ENCODE peak calls at places on chromosomes 5 and 9, in seven cellular contexts. M, Y, J, Q, U, V and E are unnamed samples.

GRCh38 chr5:148962761-148963324 is 100.0 kb downstream of the SH3TC2 start:
- DNase-seq in M (no peak), Y (no peak), J (no peak), Q (no peak), U (no peak), V (no peak), E (no peak)

GRCh38 chr5:67059747-67060490 is 136.7 kb downstream of the CD180 start:
- DNase-seq in M (no peak), Y (no peak), J (peak), Q (no peak), U (no peak), V (no peak), E (no peak)

GRCh38 chr9:115213777-115214428 is 95.9 kb upstream of the TNC start:
- DNase-seq in M (no peak), Y (peak), J (peak), Q (no peak), U (peak), V (no peak), E (peak)

GRCh38 chr5:82467006-82467561 is 188.9 kb upstream of the RPS23 start:
- DNase-seq in M (no peak), Y (no peak), J (peak), Q (no peak), U (peak), V (no peak), E (no peak)

GRCh38 chr5:35404701-35405100 is 174.4 kb upstream of the PRLR start:
- DNase-seq in M (no peak), Y (no peak), J (no peak), Q (no peak), U (no peak), V (no peak), E (no peak)

GRCh38 chr9:33884856-33885701 is 68.1 kb downstream of the UBE2R2 start:
- DNase-seq in M (no peak), Y (peak), J (peak), Q (no peak), U (no peak), V (no peak), E (peak)

GRCh38 chr9:33249087-33249657 is 9.2 kb downstream of the SPINK4 start:
- DNase-seq in M (no peak), Y (no peak), J (no peak), Q (no peak), U (no peak), V (no peak), E (no peak)

GRCh38 chr5:145848854-145849253 is 13.7 kb upstream of the PRELID2 start:
- DNase-seq in M (no peak), Y (no peak), J (peak), Q (no peak), U (no peak), V (no peak), E (no peak)

GRCh38 chr5:166354277-166354676 is 1937.2 kb upstream of the WWC1 start:
- DNase-seq in M (no peak), Y (no peak), J (no peak), Q (no peak), U (no peak), V (no peak), E (no peak)

GRCh38 chr5:52582313-52582712 is 205.4 kb upstream of the ITGA1 start:
- DNase-seq in M (no peak), Y (no peak), J (no peak), Q (no peak), U (no peak), V (no peak), E (no peak)

GRCh38 chr9:16689352-16689938 is 181.0 kb downstream of the BNC2 start:
- DNase-seq in M (peak), Y (no peak), J (peak), Q (no peak), U (no peak), V (no peak), E (no peak)

GRCh38 chr5:157855404-157855994 is 3.4 kb downstream of the CLINT1 start:
- DNase-seq in M (no peak), Y (peak), J (peak), Q (no peak), U (peak), V (peak), E (peak)

GRCh38 chr9:128421474-128422010 is 885 bp downstream of the CERCAM start:
- DNase-seq in M (peak), Y (peak), J (no peak), Q (no peak), U (peak), V (no peak), E (no peak)

GRCh38 chr5:131810510-131811249 is 13.9 kb upstream of the FNIP1 start:
- DNase-seq in M (no peak), Y (no peak), J (peak), Q (no peak), U (no peak), V (peak), E (peak)

GRCh38 chr5:67267522-67268232 is 71.1 kb upstream of the CD180 start:
- DNase-seq in M (peak), Y (no peak), J (no peak), Q (no peak), U (peak), V (no peak), E (no peak)

GRCh38 chr9:114426046-114426948 is 38.5 kb upstream of the AKNA start:
- DNase-seq in M (no peak), Y (no peak), J (no peak), Q (no peak), U (no peak), V (no peak), E (no peak)

GRCh38 chr5:156686816-156687215 is 163.3 kb upstream of the PPP1R2B start:
- DNase-seq in M (no peak), Y (no peak), J (no peak), Q (no peak), U (no peak), V (no peak), E (no peak)

GRCh38 chr5:16886366-16886736 is 49.7 kb downstream of the MYO10 start:
- DNase-seq in M (no peak), Y (no peak), J (peak), Q (no peak), U (peak), V (no peak), E (no peak)

GRCh38 chr5:83404182-83404712 is 67.3 kb upstream of the VCAN start:
- DNase-seq in M (no peak), Y (no peak), J (no peak), Q (no peak), U (no peak), V (no peak), E (no peak)

GRCh38 chr9:137607141-137607857 is 1.8 kb downstream of the ARRDC1 start:
- DNase-seq in M (no peak), Y (peak), J (no peak), Q (no peak), U (no peak), V (no peak), E (peak)

GRCh38 chr5:140178082-140178410 is 3.1 kb downstream of the CYSTM1 start:
- DNase-seq in M (no peak), Y (no peak), J (no peak), Q (no peak), U (no peak), V (no peak), E (no peak)

GRCh38 chr9:137682431-137682991 is 63.7 kb downstream of the EHMT1 start:
- DNase-seq in M (no peak), Y (no peak), J (no peak), Q (no peak), U (no peak), V (peak), E (no peak)

DNA sequence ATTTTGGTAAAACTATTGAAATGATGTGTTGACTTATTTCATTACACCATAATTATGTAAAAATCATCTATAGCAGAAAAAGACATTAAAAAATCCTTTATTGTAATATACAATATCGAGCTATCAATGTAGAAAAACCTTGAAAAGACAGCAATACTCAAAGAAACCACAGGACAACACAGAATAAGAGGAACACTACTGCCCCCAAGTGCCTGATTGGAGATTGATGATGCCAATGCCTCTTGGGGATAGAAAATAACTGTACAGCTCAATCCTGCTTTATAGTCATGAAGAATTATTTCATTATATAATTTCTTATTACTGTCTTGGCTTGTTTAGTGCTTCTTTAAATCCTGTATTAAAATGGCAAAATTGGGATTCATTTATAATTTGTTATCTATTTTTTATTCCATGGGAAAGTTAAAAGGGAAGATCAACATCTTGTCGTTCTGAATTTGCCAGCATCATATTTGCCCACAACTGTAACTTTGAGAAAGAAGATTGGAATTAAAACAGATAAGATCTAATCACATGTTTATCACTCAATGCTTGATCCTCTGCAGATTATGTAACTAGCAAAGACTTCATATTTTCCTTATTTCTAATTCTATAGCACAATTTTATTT is 337.5 kb downstream of the CDH9 start:
- DNase-seq in M (no peak), Y (peak), J (no peak), Q (peak), U (no peak), V (peak), E (peak)
- TF ChIP-seq CTCF in M (no peak), Y (peak), J (peak), Q (peak), U (no peak), V (peak), E (no peak)

DNA sequence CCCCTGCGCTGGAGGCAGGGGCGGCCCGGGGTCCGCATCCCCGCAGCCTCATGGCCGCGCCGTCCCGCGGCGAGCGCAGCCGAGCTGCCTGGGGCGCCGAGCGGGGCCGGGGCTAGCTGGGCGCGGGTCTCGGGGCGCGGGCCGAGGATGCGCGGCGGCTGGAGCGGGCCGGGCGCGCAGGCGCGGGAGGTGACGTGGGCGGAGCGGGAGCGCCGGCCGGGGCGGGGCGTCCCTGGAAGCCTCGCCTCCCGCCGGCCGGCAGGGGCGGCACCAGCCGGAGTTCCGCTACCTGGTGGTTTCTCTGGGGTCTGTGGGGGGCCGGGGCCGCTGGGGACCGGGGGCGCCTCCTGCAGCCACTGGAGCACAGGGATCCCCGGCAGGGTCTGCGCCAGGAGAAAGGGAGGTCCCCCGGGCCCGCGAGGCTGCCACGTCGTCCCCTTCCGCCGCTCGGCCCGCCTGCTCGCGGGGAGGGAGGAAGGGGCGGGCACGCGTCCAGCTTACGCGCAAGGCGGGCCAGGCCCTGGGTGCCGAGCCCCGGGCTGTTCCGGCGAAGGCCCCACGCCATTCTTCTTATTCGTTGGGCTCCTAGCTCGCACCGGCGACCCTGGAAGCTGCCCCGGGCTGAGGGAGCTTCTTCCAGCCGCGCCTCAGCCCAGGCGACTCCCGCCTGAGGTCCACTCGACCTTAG is at the start of gene LPCAT1:
- DNase-seq in M (peak), Y (peak), J (peak), Q (peak), U (peak), V (peak), E (peak)
- TF ChIP-seq CTCF in M (peak), Y (peak), J (no peak), Q (peak), U (no peak), V (peak), E (peak)

GRCh38 chr9:35912791-35913400 is 3.6 kb downstream of the SPAAR start:
- DNase-seq in M (no peak), Y (no peak), J (no peak), Q (no peak), U (no peak), V (no peak), E (no peak)

GRCh38 chr9:35911690-35912089 is 2.4 kb downstream of the SPAAR start:
- DNase-seq in M (no peak), Y (no peak), J (no peak), Q (no peak), U (no peak), V (no peak), E (no peak)

GRCh38 chr9:35909687-35910612 is 660 bp downstream of the SPAAR start:
- DNase-seq in M (peak), Y (no peak), J (no peak), Q (no peak), U (no peak), V (peak), E (no peak)

GRCh38 chr9:35909274-35909673 is at the start of gene SPAAR:
- DNase-seq in M (no peak), Y (no peak), J (no peak), Q (no peak), U (no peak), V (peak), E (no peak)

DNA sequence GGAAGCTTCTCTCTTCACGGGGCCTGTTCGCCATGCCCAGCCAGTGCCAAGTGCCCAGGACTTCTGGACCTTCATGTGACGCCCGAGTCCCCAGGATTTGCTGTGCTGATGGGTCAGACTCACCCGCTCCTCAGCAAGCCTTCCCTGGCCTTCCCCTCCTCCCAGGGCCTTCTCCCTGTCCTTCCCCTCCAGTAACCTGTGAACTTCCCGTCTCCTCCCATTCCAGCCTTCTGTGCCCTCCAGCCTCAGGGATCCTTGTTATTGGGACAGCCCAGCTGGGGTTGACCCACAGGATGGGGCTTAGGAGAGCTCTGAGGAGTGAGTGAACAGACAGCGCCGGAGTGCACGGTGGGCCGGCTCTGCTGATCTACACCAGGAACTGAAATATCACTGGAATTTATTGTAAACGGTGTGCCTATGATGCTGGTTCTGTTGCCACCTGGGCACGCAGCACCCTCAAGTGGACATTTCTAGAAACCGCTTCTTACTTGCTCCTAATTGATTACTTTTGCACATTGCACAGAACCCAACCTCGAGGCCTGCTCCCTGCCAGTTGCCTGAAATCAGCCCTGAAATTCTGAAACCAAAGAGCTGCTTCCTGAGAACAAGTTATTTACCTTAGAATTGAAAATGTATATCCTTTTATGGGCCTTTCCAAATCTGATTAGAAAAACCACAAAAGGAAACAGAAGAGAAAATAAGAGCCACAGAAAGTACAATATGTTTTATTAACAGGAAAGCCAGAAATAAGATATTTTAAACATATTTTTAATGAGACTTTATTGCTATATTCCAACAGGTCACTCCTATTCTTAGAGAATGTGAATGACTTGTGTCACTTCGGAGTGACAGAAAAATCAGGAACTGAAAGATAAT is 1.6 kb downstream of the SPAAR start:
- DNase-seq in M (peak), Y (peak), J (peak), Q (no peak), U (no peak), V (peak), E (peak)
- TF ChIP-seq CTCF in M (peak), Y (peak), J (peak), Q (peak), U (peak), V (peak), E (peak)

DNA sequence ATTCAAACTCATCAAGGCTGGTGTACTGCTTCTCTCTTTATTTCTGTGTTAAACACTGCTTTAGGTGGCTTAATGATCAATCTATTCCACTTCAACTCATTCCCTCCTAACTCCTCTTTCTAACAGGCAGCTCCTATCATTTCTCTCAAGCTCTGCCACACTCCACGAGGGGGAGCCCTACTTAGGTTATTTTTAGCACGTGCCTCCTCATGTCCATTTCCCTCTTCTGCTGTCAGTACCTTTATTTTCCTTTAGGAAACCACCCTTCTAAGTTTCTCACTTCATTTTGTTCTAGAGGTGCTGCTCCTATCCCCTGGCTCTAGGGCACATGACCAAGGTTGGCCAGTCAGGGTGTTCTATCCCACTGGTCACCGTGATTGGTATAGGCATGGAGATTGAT is 6.7 kb upstream of the BRINP1 start:
- DNase-seq in M (no peak), Y (peak), J (no peak), Q (peak), U (no peak), V (peak), E (no peak)
- TF ChIP-seq CTCF in M (no peak), Y (peak), J (no peak), Q (peak), U (no peak), V (peak), E (no peak)

GRCh38 chr9:76459691-76460635 is 981 bp downstream of the GCNT1 start:
- DNase-seq in M (no peak), Y (peak), J (peak), Q (peak), U (peak), V (peak), E (peak)
- TF ChIP-seq CTCF in M (no peak), Y (peak), J (peak), Q (peak), U (peak), V (peak), E (no peak)